ENCODE peak calls at places on chromosomes 4 and X, in six cellular contexts. One of them, this sample, is unnamed.

GRCh38 chr4:152258804-152259708 is 276.8 kb downstream of the FBXW7 start:
- DNase-seq in right lobe of liver: no peak
- DNase-seq in AG04450: peak; percentile 37
- DNase-seq in A549: no peak
- DNase-seq in astrocyte: peak; percentile 90
- DNase-seq in cardiac fibroblast: peak; percentile 50
- DNase-seq in this sample: no peak

GRCh38 chr4:62191446-62191845 is 991.3 kb downstream of the ADGRL3 start:
- DNase-seq in right lobe of liver: no peak
- DNase-seq in astrocyte: no peak
- DNase-seq in A549: no peak
- DNase-seq in AG04450: no peak
- DNase-seq in cardiac fibroblast: no peak
- DNase-seq in this sample: no peak

GRCh38 chrX:64152857-64153256 is 52.7 kb downstream of the AMER1 start:
- DNase-seq in A549: no peak
- DNase-seq in right lobe of liver: no peak
- DNase-seq in cardiac fibroblast: no peak
- DNase-seq in astrocyte: no peak
- DNase-seq in AG04450: no peak
- DNase-seq in this sample: no peak

GRCh38 chrX:2508648-2509335 is 8.0 kb upstream of the DHRSX start:
- DNase-seq in A549: no peak
- DNase-seq in astrocyte: no peak
- DNase-seq in cardiac fibroblast: no peak
- DNase-seq in right lobe of liver: no peak
- DNase-seq in AG04450: no peak
- DNase-seq in this sample: no peak

GRCh38 chr4:60805500-60806313 is 394.4 kb upstream of the ADGRL3 start:
- DNase-seq in A549: no peak
- DNase-seq in AG04450: no peak
- DNase-seq in right lobe of liver: no peak
- DNase-seq in astrocyte: peak; percentile 14
- DNase-seq in cardiac fibroblast: peak; percentile 59
- DNase-seq in this sample: peak; percentile 9

GRCh38 chrX:18574591-18574990 is 97.3 kb downstream of the RS1 start:
- DNase-seq in A549: no peak
- DNase-seq in astrocyte: peak; percentile 66
- DNase-seq in AG04450: peak; percentile 21
- DNase-seq in right lobe of liver: no peak
- DNase-seq in cardiac fibroblast: peak; percentile 75
- DNase-seq in this sample: peak; percentile 1

GRCh38 chr4:98181815-98182214 is 38.5 kb upstream of the STPG2 start:
- DNase-seq in cardiac fibroblast: peak; percentile 29
- DNase-seq in A549: no peak
- DNase-seq in astrocyte: peak; percentile 5
- DNase-seq in right lobe of liver: no peak
- DNase-seq in AG04450: no peak
- DNase-seq in this sample: no peak

GRCh38 chr4:169256856-169257756 is 13.7 kb downstream of the SH3RF1 start:
- DNase-seq in A549: no peak
- DNase-seq in cardiac fibroblast: no peak
- DNase-seq in astrocyte: no peak
- DNase-seq in right lobe of liver: no peak
- DNase-seq in AG04450: no peak
- DNase-seq in this sample: no peak

GRCh38 chr4:3321295-3321889 is 28.6 kb downstream of the RGS12 start:
- DNase-seq in right lobe of liver: no peak
- DNase-seq in cardiac fibroblast: peak; percentile 49
- DNase-seq in astrocyte: no peak
- DNase-seq in A549: no peak
- DNase-seq in AG04450: no peak
- DNase-seq in this sample: no peak

GRCh38 chrX:68748030-68748429 is 80.8 kb upstream of the EFNB1 start:
- DNase-seq in astrocyte: no peak
- DNase-seq in right lobe of liver: no peak
- DNase-seq in A549: no peak
- DNase-seq in cardiac fibroblast: no peak
- DNase-seq in AG04450: no peak
- DNase-seq in this sample: no peak

GRCh38 chr4:15197005-15197404 is 194.7 kb downstream of the CPEB2 start:
- DNase-seq in A549: peak; percentile 10
- DNase-seq in astrocyte: peak; percentile 8
- DNase-seq in AG04450: no peak
- DNase-seq in cardiac fibroblast: peak; percentile 57
- DNase-seq in right lobe of liver: no peak
- DNase-seq in this sample: no peak

GRCh38 chrX:37905436-37906147 is 58.2 kb upstream of the DYNLT3 start:
- DNase-seq in A549: peak; percentile 10
- DNase-seq in astrocyte: peak; percentile 61
- DNase-seq in right lobe of liver: peak; percentile 42
- DNase-seq in cardiac fibroblast: peak; percentile 9
- DNase-seq in AG04450: no peak
- DNase-seq in this sample: peak; percentile 51

GRCh38 chrX:18887177-18887820 is 96.6 kb downstream of the PHKA2 start:
- DNase-seq in right lobe of liver: peak; percentile 70
- DNase-seq in A549: no peak
- DNase-seq in cardiac fibroblast: peak; percentile 10
- DNase-seq in AG04450: no peak
- DNase-seq in astrocyte: no peak
- DNase-seq in this sample: no peak

GRCh38 chr4:3636628-3637320 is 104.6 kb upstream of the LRPAP1 start:
- DNase-seq in astrocyte: no peak
- DNase-seq in right lobe of liver: no peak
- DNase-seq in AG04450: no peak
- DNase-seq in cardiac fibroblast: no peak
- DNase-seq in A549: no peak
- DNase-seq in this sample: no peak

DNA sequence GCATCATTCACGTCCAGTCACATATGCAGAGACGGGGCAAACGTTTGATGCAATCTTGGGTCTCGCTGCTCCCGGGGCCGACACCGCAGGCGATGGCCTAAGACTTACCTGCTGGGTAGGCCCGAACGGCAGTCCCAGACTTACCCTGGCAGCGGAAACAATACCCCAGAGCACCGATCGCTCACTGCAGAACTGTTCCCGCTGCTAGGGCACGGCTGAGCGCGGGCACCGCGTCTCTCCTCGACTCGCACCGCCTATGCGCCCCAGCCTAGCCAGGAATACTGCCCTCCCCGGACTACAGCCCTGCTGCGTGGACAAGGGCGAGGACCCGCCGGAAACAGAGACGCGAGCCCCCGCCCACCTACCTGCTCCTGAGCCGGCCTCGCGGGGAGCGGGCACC is 86.2 kb downstream of the HPRT1 start:
- DNase-seq in right lobe of liver: no peak
- DNase-seq in cardiac fibroblast: no peak
- DNase-seq in astrocyte: no peak
- DNase-seq in AG04450: no peak
- DNase-seq in A549: no peak
- DNase-seq in this sample: no peak
- H3K4me3 ChIP-seq in right lobe of liver: no peak overlapping the region
- H3K4me3 ChIP-seq in cardiac fibroblast: peak overlapping the region; percentile 72
- H3K4me3 ChIP-seq in astrocyte: no peak overlapping the region
- H3K4me3 ChIP-seq in AG04450: peak overlapping the region; percentile 80
- H3K4me3 ChIP-seq in A549: peak overlapping the region; percentile 61
- H3K4me3 ChIP-seq in this sample: no peak overlapping the region

DNA sequence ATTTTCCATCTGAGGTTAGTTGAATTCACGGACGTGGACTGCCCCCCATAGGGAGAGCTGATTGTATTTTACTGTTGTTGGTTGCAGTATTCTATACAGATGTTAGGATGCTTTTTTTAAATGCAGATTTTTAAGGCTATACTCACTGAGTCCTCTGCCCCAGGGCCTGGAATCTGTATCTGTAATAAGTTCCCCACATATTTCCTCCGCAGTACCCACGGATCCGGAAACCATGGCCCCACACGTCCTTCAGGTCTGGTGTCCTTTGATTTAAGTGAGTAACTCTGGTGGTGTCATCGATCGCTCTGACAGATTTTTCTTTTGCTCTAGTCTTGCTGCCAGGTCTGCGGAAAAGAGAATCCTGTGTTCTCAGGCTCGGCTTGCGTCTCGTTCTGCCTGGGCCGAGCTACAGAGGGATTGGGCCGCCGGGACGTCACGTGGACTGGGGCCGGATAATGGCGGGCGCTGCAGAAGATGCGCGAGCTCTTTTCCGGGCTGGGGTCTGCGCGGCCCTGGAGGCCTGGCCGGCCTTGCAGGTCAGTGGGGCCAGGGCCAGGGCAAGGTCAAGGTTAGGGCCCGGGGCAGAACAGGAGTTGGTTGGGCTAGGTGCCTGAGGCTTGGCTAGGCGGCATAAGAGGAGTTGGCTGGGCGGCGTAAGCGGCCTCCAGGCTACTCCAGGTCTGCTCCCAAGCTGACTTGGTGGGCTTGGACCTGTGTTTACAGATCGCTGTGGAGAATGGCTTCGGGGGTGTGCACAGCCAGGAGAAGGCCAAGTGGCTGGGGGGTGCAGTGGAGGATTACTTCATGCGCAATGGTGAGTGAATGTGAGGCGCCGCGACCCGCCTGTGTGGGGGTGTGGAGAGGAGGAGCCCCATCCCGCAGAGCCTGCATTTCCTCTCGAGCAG is at the start of gene TSR2:
- DNase-seq in AG04450: peak; percentile 65
- DNase-seq in cardiac fibroblast: peak; percentile 89
- DNase-seq in A549: peak; percentile 48
- DNase-seq in right lobe of liver: peak; percentile 75
- DNase-seq in astrocyte: peak; percentile 82
- DNase-seq in this sample: peak; percentile 54
- TF ChIP-seq CTCF in AG04450: peak; percentile 31
- TF ChIP-seq CTCF in cardiac fibroblast: no peak
- TF ChIP-seq CTCF in A549: no peak
- TF ChIP-seq CTCF in right lobe of liver: peak; percentile 33
- TF ChIP-seq CTCF in astrocyte: peak; percentile 7
- TF ChIP-seq CTCF in this sample: peak; percentile 15

DNA sequence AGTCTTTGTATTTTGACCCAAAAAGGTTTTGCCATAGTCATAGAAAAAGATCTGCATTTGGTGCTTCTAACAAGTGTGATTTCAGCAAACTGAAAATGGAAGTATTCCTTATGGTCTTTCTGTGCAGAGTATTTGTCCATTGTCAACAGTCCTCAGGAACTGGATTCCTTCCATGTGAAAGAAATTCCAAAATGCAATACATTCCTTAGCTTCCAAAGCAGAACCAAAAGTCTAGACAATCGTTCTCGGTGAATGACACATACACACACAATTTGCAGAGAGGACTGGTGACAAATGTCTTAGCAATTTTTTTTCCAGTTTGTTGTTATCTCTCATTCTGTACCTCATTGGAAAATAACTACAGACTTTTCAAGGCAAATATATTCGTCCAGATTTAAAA is 562.2 kb upstream of the SLIT2 start:
- DNase-seq in right lobe of liver: no peak
- DNase-seq in astrocyte: peak; percentile 92
- DNase-seq in cardiac fibroblast: peak; percentile 75
- DNase-seq in A549: no peak
- DNase-seq in AG04450: no peak
- DNase-seq in this sample: peak; percentile 62
- H3K4me3 ChIP-seq in right lobe of liver: no peak overlapping the region
- H3K4me3 ChIP-seq in astrocyte: no peak overlapping the region
- H3K4me3 ChIP-seq in cardiac fibroblast: no peak overlapping the region
- H3K4me3 ChIP-seq in A549: no peak overlapping the region
- H3K4me3 ChIP-seq in AG04450: no peak overlapping the region
- H3K4me3 ChIP-seq in this sample: no peak overlapping the region

GRCh38 chr4:180060159-180060889 is 2182.9 kb upstream of the TENM3 start:
- DNase-seq in right lobe of liver: no peak
- DNase-seq in cardiac fibroblast: no peak
- DNase-seq in astrocyte: peak; percentile 12
- DNase-seq in A549: peak; percentile 1
- DNase-seq in AG04450: no peak
- DNase-seq in this sample: no peak
- TF ChIP-seq CTCF in right lobe of liver: no peak
- TF ChIP-seq CTCF in cardiac fibroblast: no peak
- TF ChIP-seq CTCF in astrocyte: peak; percentile 16
- TF ChIP-seq CTCF in A549: peak; percentile 11
- TF ChIP-seq CTCF in AG04450: peak; percentile 46
- TF ChIP-seq CTCF in this sample: peak; percentile 53

GRCh38 chr4:178812866-178813265 is 1370.6 kb upstream of the AGA start:
- DNase-seq in AG04450: no peak
- DNase-seq in A549: no peak
- DNase-seq in astrocyte: no peak
- DNase-seq in right lobe of liver: no peak
- DNase-seq in cardiac fibroblast: no peak
- DNase-seq in this sample: no peak
- H3K4me3 ChIP-seq in AG04450: no peak overlapping the region
- H3K4me3 ChIP-seq in A549: no peak overlapping the region
- H3K4me3 ChIP-seq in astrocyte: no peak overlapping the region
- H3K4me3 ChIP-seq in right lobe of liver: no peak overlapping the region
- H3K4me3 ChIP-seq in cardiac fibroblast: no peak overlapping the region
- H3K4me3 ChIP-seq in this sample: no peak overlapping the region

DNA sequence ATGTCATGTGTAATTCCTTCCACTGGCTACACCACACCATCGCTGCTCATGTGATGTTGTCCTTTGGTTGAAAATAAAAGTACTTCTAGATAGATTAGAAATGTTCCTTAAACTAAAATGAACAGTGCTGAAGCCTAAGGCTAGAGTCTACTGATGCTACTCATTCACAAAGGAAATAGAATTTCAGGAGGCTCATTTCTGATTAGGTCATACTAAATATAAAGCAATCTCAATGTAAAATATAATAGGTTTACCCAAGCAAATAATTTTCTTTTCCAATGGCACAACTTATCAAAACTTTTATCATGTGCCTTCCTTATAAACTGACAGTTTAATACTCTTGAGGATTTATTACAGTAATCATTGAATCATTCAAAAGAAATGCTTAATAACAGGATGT is 130.9 kb upstream of the DKK2 start:
- DNase-seq in right lobe of liver: no peak
- DNase-seq in astrocyte: no peak
- DNase-seq in A549: no peak
- DNase-seq in AG04450: no peak
- DNase-seq in cardiac fibroblast: no peak
- DNase-seq in this sample: no peak
- TF ChIP-seq CTCF in right lobe of liver: no peak
- TF ChIP-seq CTCF in astrocyte: no peak
- TF ChIP-seq CTCF in A549: no peak
- TF ChIP-seq CTCF in AG04450: no peak
- TF ChIP-seq CTCF in cardiac fibroblast: no peak
- TF ChIP-seq CTCF in this sample: no peak

GRCh38 chr4:141469392-141469791 is 167.0 kb upstream of the IL15 start:
- DNase-seq in cardiac fibroblast: no peak
- DNase-seq in right lobe of liver: no peak
- DNase-seq in AG04450: no peak
- DNase-seq in astrocyte: no peak
- DNase-seq in A549: no peak
- DNase-seq in this sample: no peak
- H3K4me3 ChIP-seq in cardiac fibroblast: no peak overlapping the region
- H3K4me3 ChIP-seq in right lobe of liver: no peak overlapping the region
- H3K4me3 ChIP-seq in AG04450: no peak overlapping the region
- H3K4me3 ChIP-seq in astrocyte: no peak overlapping the region
- H3K4me3 ChIP-seq in A549: no peak overlapping the region
- H3K4me3 ChIP-seq in this sample: no peak overlapping the region

This sample was measured in retinal pigment epithelial cell.